ENCODE peak calls at places on chromosomes 1 and 21, in nine cellular contexts. E is iris pigment epithelial cell; S is mucosa of gallbladder; T is naive thymus-derived CD8-positive, alpha-beta T cell; W is C1 segment of cervical spinal cord; O is IMR-90; B is esophagus squamous epithelium; Q is cardiac fibroblast; U is DMS79. V is an unnamed sample.

GRCh38 chr1:96256391-96256790 is 465.2 kb upstream of the PTBP2 start:
- DNase-seq in E (peak; percentile 22), S (no peak), T (no peak), W (no peak), O (no peak), B (no peak), Q (peak; percentile 55), U (no peak), V (no peak)

GRCh38 chr1:207863893-207864535 is 46.9 kb downstream of the CD34 start:
- DNase-seq in E (no peak), S (no peak), T (peak; percentile 71), W (no peak), O (no peak), B (no peak), Q (no peak), U (no peak), V (no peak)

GRCh38 chr1:68442822-68443556 is 6.8 kb downstream of the RPE65 start:
- DNase-seq in E (peak; percentile 63), S (peak; percentile 35), T (no peak), W (no peak), O (peak; percentile 82), B (no peak), Q (peak; percentile 59), U (no peak), V (peak; percentile 66)

GRCh38 chr1:3022976-3023375 is 1.7 kb downstream of the ACTRT2 start:
- DNase-seq in E (no peak), S (no peak), T (no peak), W (no peak), O (no peak), B (no peak), Q (no peak), U (no peak), V (no peak)

GRCh38 chr1:202416641-202417040 is 68.1 kb downstream of the PPP1R12B start:
- DNase-seq in E (peak; percentile 36), S (no peak), T (no peak), W (no peak), O (peak; percentile 41), B (no peak), Q (no peak), U (no peak), V (peak; percentile 5)

GRCh38 chr1:197686702-197687355 is 88.5 kb downstream of the DENND1B start:
- DNase-seq in E (no peak), S (no peak), T (no peak), W (no peak), O (no peak), B (no peak), Q (no peak), U (no peak), V (no peak)

GRCh38 chr1:115714572-115715141 is 53.9 kb downstream of the CASQ2 start:
- DNase-seq in E (no peak), S (peak; percentile 65), T (no peak), W (no peak), O (no peak), B (no peak), Q (no peak), U (peak; percentile 86), V (no peak)

GRCh38 chr1:158002022-158002629 is 8.7 kb downstream of the KIRREL1 start:
- DNase-seq in E (peak; percentile 61), S (no peak), T (no peak), W (no peak), O (peak; percentile 51), B (no peak), Q (peak; percentile 61), U (no peak), V (peak; percentile 68)

GRCh38 chr1:62424412-62424811 is 12.4 kb upstream of the USP1 start:
- DNase-seq in E (no peak), S (no peak), T (no peak), W (no peak), O (no peak), B (no peak), Q (no peak), U (no peak), V (peak; percentile 43)

GRCh38 chr1:32180186-32181060 is 948 bp downstream of the TXLNA start:
- DNase-seq in E (peak; percentile 77), S (no peak), T (peak; percentile 68), W (peak; percentile 61), O (peak; percentile 59), B (no peak), Q (peak; percentile 73), U (peak; percentile 35), V (peak; percentile 64)

GRCh38 chr1:183506561-183506960 is 34.3 kb downstream of the SMG7 start:
- DNase-seq in E (no peak), S (no peak), T (no peak), W (no peak), O (peak; percentile 47), B (no peak), Q (no peak), U (no peak), V (peak; percentile 43)

GRCh38 chr21:22342855-22343254 is 1344.6 kb downstream of the NCAM2 start:
- DNase-seq in E (peak; percentile 29), S (no peak), T (no peak), W (no peak), O (no peak), B (no peak), Q (no peak), U (no peak), V (no peak)

GRCh38 chr1:165397945-165398344 is 41.4 kb upstream of the LMX1A start:
- DNase-seq in E (peak; percentile 79), S (peak; percentile 16), T (no peak), W (no peak), O (peak; percentile 44), B (no peak), Q (peak; percentile 79), U (no peak), V (peak; percentile 40)

GRCh38 chr1:109687641-109688499 is at the start of gene GSTM1:
- DNase-seq in E (no peak), S (no peak), T (no peak), W (peak; percentile 46), O (no peak), B (no peak), Q (no peak), U (peak; percentile 40), V (no peak)

GRCh38 chr1:28591708-28592313 is at the start of gene RAB42:
- DNase-seq in E (no peak), S (no peak), T (no peak), W (peak; percentile 24), O (no peak), B (no peak), Q (no peak), U (no peak), V (peak; percentile 57)

GRCh38 chr21:42544544-42544943 is 30.9 kb downstream of the SLC37A1 start:
- DNase-seq in E (no peak), S (no peak), T (no peak), W (no peak), O (no peak), B (no peak), Q (no peak), U (no peak), V (no peak)

GRCh38 chr1:67652800-67653199 is 32.2 kb upstream of the GADD45A start:
- DNase-seq in E (peak; percentile 97), S (no peak), T (no peak), W (no peak), O (peak; percentile 91), B (no peak), Q (peak; percentile 80), U (peak; percentile 67), V (peak; percentile 64)

GRCh38 chr1:166379447-166379846 is 212.6 kb upstream of the FAM78B start:
- DNase-seq in E (no peak), S (no peak), T (no peak), W (no peak), O (no peak), B (no peak), Q (no peak), U (no peak), V (no peak)

GRCh38 chr1:112849967-112850641 is 105.9 kb downstream of the SLC16A1 start:
- DNase-seq in E (no peak), S (no peak), T (no peak), W (no peak), O (no peak), B (no peak), Q (no peak), U (no peak), V (peak; percentile 48)

GRCh38 chr1:9890224-9890731 is 19.8 kb downstream of the CTNNBIP1 start:
- DNase-seq in E (peak; percentile 87), S (no peak), T (no peak), W (no peak), O (peak; percentile 96), B (no peak), Q (peak; percentile 79), U (peak; percentile 46), V (peak; percentile 95)

GRCh38 chr1:46027788-46028573 is 104.4 kb downstream of the PIK3R3 start:
- DNase-seq in E (no peak), S (no peak), T (no peak), W (no peak), O (no peak), B (no peak), Q (no peak), U (no peak), V (no peak)

GRCh38 chr1:26584022-26584485 is 54.5 kb downstream of the RPS6KA1 start:
- DNase-seq in E (peak; percentile 23), S (no peak), T (no peak), W (no peak), O (no peak), B (no peak), Q (no peak), U (no peak), V (no peak)

GRCh38 chr1:12546771-12547585 is 71.0 kb downstream of the DHRS3 start:
- DNase-seq in E (no peak), S (no peak), T (no peak), W (no peak), O (no peak), B (no peak), Q (peak; percentile 70), U (no peak), V (no peak)

GRCh38 chr1:237670296-237670695 is 220.4 kb downstream of the ZP4 start:
- DNase-seq in E (no peak), S (no peak), T (no peak), W (no peak), O (no peak), B (no peak), Q (no peak), U (no peak), V (no peak)

GRCh38 chr1:51664412-51665240 is 47.7 kb downstream of the OSBPL9 start:
- DNase-seq in E (peak; percentile 71), S (no peak), T (no peak), W (no peak), O (peak; percentile 73), B (no peak), Q (no peak), U (peak; percentile 86), V (peak; percentile 33)

GRCh38 chr1:2408859-2409276 is 3.5 kb downstream of the PEX10 start:
- DNase-seq in E (no peak), S (no peak), T (no peak), W (no peak), O (no peak), B (no peak), Q (no peak), U (no peak), V (no peak)

GRCh38 chr1:150874455-150875196 is 1.8 kb downstream of the ARNT start:
- DNase-seq in E (peak; percentile 16), S (no peak), T (no peak), W (peak; percentile 10), O (no peak), B (no peak), Q (peak; percentile 32), U (no peak), V (no peak)

GRCh38 chr1:169759038-169759437 is 25.2 kb upstream of the SELE start:
- DNase-seq in E (no peak), S (no peak), T (no peak), W (no peak), O (no peak), B (no peak), Q (no peak), U (no peak), V (no peak)

GRCh38 chr21:32004281-32004680 is 131.5 kb downstream of the HUNK start:
- DNase-seq in E (no peak), S (no peak), T (no peak), W (no peak), O (no peak), B (no peak), Q (no peak), U (no peak), V (no peak)

GRCh38 chr1:71157151-71157550 is 76.3 kb upstream of the ZRANB2 start:
- DNase-seq in E (no peak), S (no peak), T (no peak), W (no peak), O (no peak), B (no peak), Q (no peak), U (no peak), V (no peak)

GRCh38 chr1:67957026-67957425 is 93.4 kb downstream of the DIRAS3 start:
- DNase-seq in E (no peak), S (peak; percentile 40), T (no peak), W (no peak), O (peak; percentile 50), B (no peak), Q (peak; percentile 72), U (no peak), V (no peak)

V was measured in EL.